ENCODE peak calls at places on chromosomes 12 and 14, in nine cellular contexts. One of them, this sample, is unnamed.
A peak's percentile ranks its signal among the peaks of the same experiment; 100 is the strongest.

GRCh38 chr12:9751204-9752144 is 9.2 kb downstream of the CD69 start:
- DNase-seq in tibial nerve: no peak
- DNase-seq in lower lobe of right lung: no peak
- DNase-seq in PC-9: no peak
- DNase-seq in pancreas: no peak
- DNase-seq in GM23338: peak; percentile 43
- DNase-seq in cardiac muscle cell: peak; percentile 47
- DNase-seq in colonic mucosa: no peak
- DNase-seq in H1: no peak
- DNase-seq in this sample: no peak

GRCh38 chr14:81246561-81247270 is 26.0 kb upstream of the GTF2A1 start:
- DNase-seq in tibial nerve: no peak
- DNase-seq in lower lobe of right lung: peak; percentile 39
- DNase-seq in PC-9: no peak
- DNase-seq in pancreas: no peak
- DNase-seq in GM23338: no peak
- DNase-seq in cardiac muscle cell: no peak
- DNase-seq in colonic mucosa: no peak
- DNase-seq in H1: no peak
- DNase-seq in this sample: no peak

GRCh38 chr14:31926652-31927347 is 150.3 kb upstream of the ARHGAP5 start:
- DNase-seq in tibial nerve: no peak
- DNase-seq in lower lobe of right lung: no peak
- DNase-seq in PC-9: no peak
- DNase-seq in pancreas: no peak
- DNase-seq in GM23338: no peak
- DNase-seq in cardiac muscle cell: no peak
- DNase-seq in colonic mucosa: no peak
- DNase-seq in H1: no peak
- DNase-seq in this sample: no peak

GRCh38 chr12:56769868-56770267 is 6.7 kb downstream of the HSD17B6 start:
- DNase-seq in tibial nerve: no peak
- DNase-seq in lower lobe of right lung: no peak
- DNase-seq in PC-9: no peak
- DNase-seq in pancreas: no peak
- DNase-seq in GM23338: no peak
- DNase-seq in cardiac muscle cell: no peak
- DNase-seq in colonic mucosa: no peak
- DNase-seq in H1: no peak
- DNase-seq in this sample: no peak

GRCh38 chr12:42180990-42181611 is 36.4 kb upstream of the GXYLT1 start:
- DNase-seq in tibial nerve: no peak
- DNase-seq in lower lobe of right lung: no peak
- DNase-seq in PC-9: no peak
- DNase-seq in pancreas: no peak
- DNase-seq in GM23338: no peak
- DNase-seq in cardiac muscle cell: peak; percentile 62
- DNase-seq in colonic mucosa: no peak
- DNase-seq in H1: no peak
- DNase-seq in this sample: no peak

GRCh38 chr14:76863724-76864407 is 37.7 kb downstream of the LRRC74A start:
- DNase-seq in tibial nerve: peak; percentile 41
- DNase-seq in lower lobe of right lung: peak; percentile 80
- DNase-seq in PC-9: peak; percentile 59
- DNase-seq in pancreas: no peak
- DNase-seq in GM23338: no peak
- DNase-seq in cardiac muscle cell: peak; percentile 34
- DNase-seq in colonic mucosa: no peak
- DNase-seq in H1: no peak
- DNase-seq in this sample: no peak

GRCh38 chr14:22819191-22819988 is 4.2 kb upstream of the SLC7A7 start:
- DNase-seq in tibial nerve: peak; percentile 51
- DNase-seq in lower lobe of right lung: no peak
- DNase-seq in PC-9: peak; percentile 60
- DNase-seq in pancreas: peak; percentile 61
- DNase-seq in GM23338: peak; percentile 80
- DNase-seq in cardiac muscle cell: peak; percentile 87
- DNase-seq in colonic mucosa: peak; percentile 49
- DNase-seq in H1: no peak
- DNase-seq in this sample: no peak

GRCh38 chr12:128856035-128856790 is 2.9 kb downstream of the GLT1D1 start:
- DNase-seq in tibial nerve: no peak
- DNase-seq in lower lobe of right lung: no peak
- DNase-seq in PC-9: no peak
- DNase-seq in pancreas: no peak
- DNase-seq in GM23338: no peak
- DNase-seq in cardiac muscle cell: no peak
- DNase-seq in colonic mucosa: no peak
- DNase-seq in H1: no peak
- DNase-seq in this sample: no peak

GRCh38 chr12:88993655-88994054 is 358.6 kb downstream of the DUSP6 start:
- DNase-seq in tibial nerve: no peak
- DNase-seq in lower lobe of right lung: no peak
- DNase-seq in PC-9: peak; percentile 41
- DNase-seq in pancreas: no peak
- DNase-seq in GM23338: peak; percentile 65
- DNase-seq in cardiac muscle cell: peak; percentile 80
- DNase-seq in colonic mucosa: no peak
- DNase-seq in H1: no peak
- DNase-seq in this sample: peak; percentile 16

GRCh38 chr14:105487449-105487985 is 831 bp downstream of the CRIP1 start:
- DNase-seq in tibial nerve: no peak
- DNase-seq in lower lobe of right lung: peak; percentile 87
- DNase-seq in PC-9: no peak
- DNase-seq in pancreas: peak; percentile 38
- DNase-seq in GM23338: no peak
- DNase-seq in cardiac muscle cell: no peak
- DNase-seq in colonic mucosa: peak; percentile 78
- DNase-seq in H1: no peak
- DNase-seq in this sample: no peak

GRCh38 chr12:53976172-53976822 is 1.5 kb upstream of the HOTAIR start:
- DNase-seq in tibial nerve: no peak
- DNase-seq in lower lobe of right lung: no peak
- DNase-seq in PC-9: no peak
- DNase-seq in pancreas: no peak
- DNase-seq in GM23338: peak; percentile 73
- DNase-seq in cardiac muscle cell: no peak
- DNase-seq in colonic mucosa: no peak
- DNase-seq in H1: no peak
- DNase-seq in this sample: no peak

GRCh38 chr12:111640498-111640897 is 41.4 kb upstream of the ATXN2 start:
- DNase-seq in tibial nerve: no peak
- DNase-seq in lower lobe of right lung: no peak
- DNase-seq in PC-9: no peak
- DNase-seq in pancreas: no peak
- DNase-seq in GM23338: no peak
- DNase-seq in cardiac muscle cell: no peak
- DNase-seq in colonic mucosa: no peak
- DNase-seq in H1: no peak
- DNase-seq in this sample: no peak

GRCh38 chr12:111581434-111582132 is 17.5 kb downstream of the ATXN2 start:
- DNase-seq in tibial nerve: no peak
- DNase-seq in lower lobe of right lung: no peak
- DNase-seq in PC-9: no peak
- DNase-seq in pancreas: no peak
- DNase-seq in GM23338: no peak
- DNase-seq in cardiac muscle cell: no peak
- DNase-seq in colonic mucosa: no peak
- DNase-seq in H1: no peak
- DNase-seq in this sample: no peak

GRCh38 chr12:107317751-107318553 is 224.6 kb upstream of the CRY1 start:
- DNase-seq in tibial nerve: peak; percentile 66
- DNase-seq in lower lobe of right lung: peak; percentile 89
- DNase-seq in PC-9: peak; percentile 85
- DNase-seq in pancreas: peak; percentile 93
- DNase-seq in GM23338: peak; percentile 97
- DNase-seq in cardiac muscle cell: peak; percentile 83
- DNase-seq in colonic mucosa: peak; percentile 82
- DNase-seq in H1: peak; percentile 73
- DNase-seq in this sample: peak; percentile 72

GRCh38 chr12:100901266-100901665 is 106.7 kb downstream of the ANO4 start:
- DNase-seq in tibial nerve: no peak
- DNase-seq in lower lobe of right lung: no peak
- DNase-seq in PC-9: no peak
- DNase-seq in pancreas: no peak
- DNase-seq in GM23338: no peak
- DNase-seq in cardiac muscle cell: no peak
- DNase-seq in colonic mucosa: no peak
- DNase-seq in H1: no peak
- DNase-seq in this sample: no peak

GRCh38 chr14:105838107-105838506 is 311.7 kb downstream of the TMEM121 start:
- DNase-seq in tibial nerve: no peak
- DNase-seq in lower lobe of right lung: no peak
- DNase-seq in PC-9: no peak
- DNase-seq in pancreas: no peak
- DNase-seq in GM23338: no peak
- DNase-seq in cardiac muscle cell: no peak
- DNase-seq in colonic mucosa: no peak
- DNase-seq in H1: no peak
- DNase-seq in this sample: no peak

GRCh38 chr12:6380141-6381121 is 3.5 kb upstream of the LTBR start:
- DNase-seq in tibial nerve: no peak
- DNase-seq in lower lobe of right lung: peak; percentile 52
- DNase-seq in PC-9: no peak
- DNase-seq in pancreas: no peak
- DNase-seq in GM23338: no peak
- DNase-seq in cardiac muscle cell: peak; percentile 63
- DNase-seq in colonic mucosa: no peak
- DNase-seq in H1: no peak
- DNase-seq in this sample: peak; percentile 44

GRCh38 chr12:6376079-6376941 is 947 bp upstream of the SCNN1A start:
- DNase-seq in tibial nerve: no peak
- DNase-seq in lower lobe of right lung: peak; percentile 90
- DNase-seq in PC-9: peak; percentile 87
- DNase-seq in pancreas: no peak
- DNase-seq in GM23338: peak; percentile 88
- DNase-seq in cardiac muscle cell: peak; percentile 84
- DNase-seq in colonic mucosa: peak; percentile 65
- DNase-seq in H1: peak; percentile 54
- DNase-seq in this sample: peak; percentile 57

GRCh38 chr12:6376965-6377666 is 1.8 kb upstream of the SCNN1A start:
- DNase-seq in tibial nerve: no peak
- DNase-seq in lower lobe of right lung: no peak
- DNase-seq in PC-9: no peak
- DNase-seq in pancreas: no peak
- DNase-seq in GM23338: no peak
- DNase-seq in cardiac muscle cell: no peak
- DNase-seq in colonic mucosa: no peak
- DNase-seq in H1: no peak
- DNase-seq in this sample: no peak

GRCh38 chr12:6377667-6377994 is 2.3 kb upstream of the SCNN1A start:
- DNase-seq in tibial nerve: no peak
- DNase-seq in lower lobe of right lung: peak; percentile 86
- DNase-seq in PC-9: peak; percentile 96
- DNase-seq in pancreas: peak; percentile 78
- DNase-seq in GM23338: no peak
- DNase-seq in cardiac muscle cell: no peak
- DNase-seq in colonic mucosa: peak; percentile 82
- DNase-seq in H1: no peak
- DNase-seq in this sample: no peak

GRCh38 chr12:6378709-6379427 is 3.5 kb upstream of the SCNN1A start:
- DNase-seq in tibial nerve: no peak
- DNase-seq in lower lobe of right lung: peak; percentile 34
- DNase-seq in PC-9: no peak
- DNase-seq in pancreas: no peak
- DNase-seq in GM23338: no peak
- DNase-seq in cardiac muscle cell: no peak
- DNase-seq in colonic mucosa: peak; percentile 25
- DNase-seq in H1: no peak
- DNase-seq in this sample: no peak
- H3K4me1 ChIP-seq in tibial nerve: peaks cover 84% of the 10 kb centered on the region
- H3K4me1 ChIP-seq in lower lobe of right lung: peaks cover 69% of the 10 kb centered on the region
- H3K4me1 ChIP-seq in PC-9: peaks cover 43% of the 10 kb centered on the region
- H3K4me1 ChIP-seq in pancreas: peaks cover 26% of the 10 kb centered on the region
- H3K4me1 ChIP-seq in GM23338: peaks cover 49% of the 10 kb centered on the region
- H3K4me1 ChIP-seq in cardiac muscle cell: peaks cover 13% of the 10 kb centered on the region
- H3K4me1 ChIP-seq in colonic mucosa: peaks cover 16% of the 10 kb centered on the region
- H3K4me1 ChIP-seq in H1: peaks cover 42% of the 10 kb centered on the region
- H3K4me1 ChIP-seq in this sample: peaks cover 20% of the 10 kb centered on the region

DNA sequence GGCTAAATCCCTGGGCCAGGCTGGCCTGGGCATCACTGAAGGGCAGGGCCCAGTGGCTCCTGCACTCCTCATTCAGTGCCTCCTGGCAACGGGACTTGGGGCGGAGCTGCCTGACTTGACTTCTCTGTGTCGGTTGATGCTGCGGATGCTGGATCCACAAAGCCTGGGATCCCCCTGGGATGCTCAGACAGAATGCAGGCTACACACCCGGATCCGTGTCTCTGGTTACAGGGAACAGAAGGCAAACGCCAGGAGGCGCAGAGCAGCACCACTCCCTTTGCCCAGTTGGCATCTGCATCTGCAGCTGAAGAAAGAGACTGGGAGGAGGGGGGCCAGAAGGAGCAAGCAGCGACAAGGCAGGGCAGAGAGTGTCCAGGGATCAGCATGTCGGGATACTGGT is 154.5 kb upstream of the FKBP4 start:
- DNase-seq in tibial nerve: no peak
- DNase-seq in lower lobe of right lung: no peak
- DNase-seq in PC-9: no peak
- DNase-seq in pancreas: no peak
- DNase-seq in GM23338: no peak
- DNase-seq in cardiac muscle cell: no peak
- DNase-seq in colonic mucosa: no peak
- DNase-seq in H1: no peak
- DNase-seq in this sample: no peak
- H3K27ac ChIP-seq in tibial nerve: no peak overlapping the region
- H3K27ac ChIP-seq in lower lobe of right lung: no peak overlapping the region
- H3K27ac ChIP-seq in PC-9: no peak overlapping the region
- H3K27ac ChIP-seq in pancreas: no peak overlapping the region
- H3K27ac ChIP-seq in GM23338: no peak overlapping the region
- H3K27ac ChIP-seq in cardiac muscle cell: no peak overlapping the region
- H3K27ac ChIP-seq in colonic mucosa: no peak overlapping the region
- H3K27ac ChIP-seq in H1: no peak overlapping the region
- H3K27ac ChIP-seq in this sample: no peak overlapping the region

DNA sequence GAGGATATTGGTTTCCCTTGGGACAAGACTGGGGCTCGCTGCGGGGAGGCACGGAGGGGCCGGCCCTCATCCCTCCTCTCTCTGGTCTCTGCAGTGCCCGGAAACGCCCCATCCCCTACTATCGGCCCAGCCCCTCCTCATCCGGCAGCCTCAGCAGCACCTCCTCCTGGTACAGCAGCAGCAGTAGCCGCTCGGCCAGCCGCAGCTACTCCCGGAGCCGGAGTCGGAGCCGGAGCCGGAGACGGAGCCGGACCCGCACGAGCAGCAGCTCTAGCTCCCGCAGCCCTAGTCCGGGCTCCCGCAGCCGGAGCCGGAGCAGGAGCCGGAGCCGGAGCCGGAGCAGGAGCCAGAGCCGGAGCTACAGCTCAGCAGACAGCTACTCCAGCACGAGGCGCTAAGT is 22.3 kb upstream of the HSPB8 start:
- DNase-seq in tibial nerve: no peak
- DNase-seq in lower lobe of right lung: no peak
- DNase-seq in PC-9: no peak
- DNase-seq in pancreas: no peak
- DNase-seq in GM23338: peak; percentile 86
- DNase-seq in cardiac muscle cell: peak; percentile 29
- DNase-seq in colonic mucosa: no peak
- DNase-seq in H1: no peak
- DNase-seq in this sample: no peak
- TF ChIP-seq CTCF in tibial nerve: no peak
- TF ChIP-seq CTCF in lower lobe of right lung: no peak
- TF ChIP-seq CTCF in PC-9: no peak
- TF ChIP-seq CTCF in pancreas: no peak
- TF ChIP-seq CTCF in GM23338: peak; percentile 60
- TF ChIP-seq CTCF in cardiac muscle cell: peak; percentile 36
- TF ChIP-seq CTCF in colonic mucosa: no peak
- TF ChIP-seq CTCF in H1: peak; percentile 79
- TF ChIP-seq CTCF in this sample: no peak

GRCh38 chr14:69637503-69638030 is 26.2 kb downstream of the SUSD6 start:
- DNase-seq in tibial nerve: no peak
- DNase-seq in lower lobe of right lung: no peak
- DNase-seq in PC-9: no peak
- DNase-seq in pancreas: no peak
- DNase-seq in GM23338: no peak
- DNase-seq in cardiac muscle cell: no peak
- DNase-seq in colonic mucosa: peak; percentile 66
- DNase-seq in H1: no peak
- DNase-seq in this sample: no peak
- H3K4me1 ChIP-seq in tibial nerve: peaks cover 72% of the 10 kb centered on the region
- H3K4me1 ChIP-seq in lower lobe of right lung: peaks cover 72% of the 10 kb centered on the region
- H3K4me1 ChIP-seq in PC-9: peaks cover 22% of the 10 kb centered on the region
- H3K4me1 ChIP-seq in pancreas: peaks cover 17% of the 10 kb centered on the region
- H3K4me1 ChIP-seq in GM23338: peaks cover 34% of the 10 kb centered on the region
- H3K4me1 ChIP-seq in cardiac muscle cell: peaks cover 49% of the 10 kb centered on the region
- H3K4me1 ChIP-seq in colonic mucosa: peaks cover 27% of the 10 kb centered on the region
- H3K4me1 ChIP-seq in H1: peaks cover 25% of the 10 kb centered on the region
- H3K4me1 ChIP-seq in this sample: peaks cover 13% of the 10 kb centered on the region